ENCODE peak calls at places on chromosomes 13 and 19, in five cellular contexts. G is neural crest cell, F is transverse colon, U is epithelial cell of esophagus, B is astrocyte of the spinal cord. Y is an unnamed sample.

GRCh38 chr19:43687660-43687997 is 17.7 kb upstream of the PLAUR start:
- DNase-seq in U (no peak), F (no peak), B (no peak), G (no peak), Y (no peak)

GRCh38 chr19:43552616-43553015 is 19.6 kb downstream of the ZNF575 start:
- DNase-seq in U (no peak), F (no peak), B (no peak), G (no peak), Y (no peak)

GRCh38 chr13:113882266-113882627 is 18.4 kb upstream of the GAS6 start:
- DNase-seq in F (no peak), U (no peak), G (no peak), B (no peak), Y (no peak)

GRCh38 chr13:26497991-26498423 is 59.5 kb upstream of the WASF3 start:
- DNase-seq in F (no peak), U (peak), G (no peak), B (peak), Y (no peak)

GRCh38 chr19:14943601-14944000 is 2.3 kb downstream of the OR7C2 start:
- DNase-seq in U (no peak), F (no peak), G (no peak), B (no peak), Y (no peak)

GRCh38 chr19:15291089-15291488 is 41.2 kb downstream of the BRD4 start:
- DNase-seq in F (no peak), G (no peak), B (peak), U (no peak), Y (no peak)

GRCh38 chr13:28636677-28637317 is 22.1 kb upstream of the POMP start:
- DNase-seq in F (peak), G (peak), B (peak), U (peak), Y (peak)

GRCh38 chr13:79749985-79750551 is 269.1 kb downstream of the NDFIP2 start:
- DNase-seq in G (no peak), F (peak), U (peak), B (peak), Y (no peak)

GRCh38 chr13:23159205-23159586 is 21.6 kb upstream of the SGCG start:
- DNase-seq in F (no peak), U (peak), B (no peak), G (peak), Y (peak)

GRCh38 chr19:45211751-45212381 is 33.3 kb downstream of the BLOC1S3 start:
- DNase-seq in B (no peak), U (no peak), F (no peak), G (no peak), Y (peak)

GRCh38 chr13:113497217-113497616 is 6.7 kb upstream of the DCUN1D2 start:
- DNase-seq in U (no peak), B (no peak), G (no peak), F (no peak), Y (no peak)

GRCh38 chr13:29474991-29475390 is 120.5 kb downstream of the SLC7A1 start:
- DNase-seq in U (peak), F (no peak), B (peak), G (no peak), Y (no peak)

GRCh38 chr13:112893570-112894422 is 75.2 kb upstream of the MCF2L start:
- DNase-seq in U (peak), F (peak), B (no peak), G (peak), Y (peak)

GRCh38 chr19:3365447-3366103 is 808 bp upstream of the NFIC start:
- DNase-seq in U (peak), G (no peak), F (peak), B (peak), Y (peak)

GRCh38 chr19:10747271-10747670 is 29.4 kb downstream of the DNM2 start:
- DNase-seq in F (peak), B (no peak), G (no peak), U (peak), Y (no peak)

GRCh38 chr19:33177417-33177976 is 16.6 kb upstream of the LRP3 start:
- DNase-seq in U (no peak), B (peak), F (no peak), G (peak), Y (peak)

GRCh38 chr19:33175156-33175782 is 18.9 kb upstream of the LRP3 start:
- DNase-seq in U (no peak), B (no peak), F (no peak), G (no peak), Y (no peak)

GRCh38 chr19:33174186-33174585 is 19.9 kb upstream of the LRP3 start:
- DNase-seq in F (no peak), U (no peak), B (no peak), G (no peak), Y (no peak)

GRCh38 chr19:33175886-33176669 is 18.1 kb upstream of the LRP3 start:
- DNase-seq in B (peak), G (no peak), F (no peak), U (peak), Y (peak)

GRCh38 chr19:33176670-33177416 is 17.3 kb upstream of the LRP3 start:
- DNase-seq in F (peak), U (peak), B (peak), G (peak), Y (peak)
- TF ChIP-seq CTCF in F (peak), U (no peak), B (no peak), G (peak), Y (peak)

DNA sequence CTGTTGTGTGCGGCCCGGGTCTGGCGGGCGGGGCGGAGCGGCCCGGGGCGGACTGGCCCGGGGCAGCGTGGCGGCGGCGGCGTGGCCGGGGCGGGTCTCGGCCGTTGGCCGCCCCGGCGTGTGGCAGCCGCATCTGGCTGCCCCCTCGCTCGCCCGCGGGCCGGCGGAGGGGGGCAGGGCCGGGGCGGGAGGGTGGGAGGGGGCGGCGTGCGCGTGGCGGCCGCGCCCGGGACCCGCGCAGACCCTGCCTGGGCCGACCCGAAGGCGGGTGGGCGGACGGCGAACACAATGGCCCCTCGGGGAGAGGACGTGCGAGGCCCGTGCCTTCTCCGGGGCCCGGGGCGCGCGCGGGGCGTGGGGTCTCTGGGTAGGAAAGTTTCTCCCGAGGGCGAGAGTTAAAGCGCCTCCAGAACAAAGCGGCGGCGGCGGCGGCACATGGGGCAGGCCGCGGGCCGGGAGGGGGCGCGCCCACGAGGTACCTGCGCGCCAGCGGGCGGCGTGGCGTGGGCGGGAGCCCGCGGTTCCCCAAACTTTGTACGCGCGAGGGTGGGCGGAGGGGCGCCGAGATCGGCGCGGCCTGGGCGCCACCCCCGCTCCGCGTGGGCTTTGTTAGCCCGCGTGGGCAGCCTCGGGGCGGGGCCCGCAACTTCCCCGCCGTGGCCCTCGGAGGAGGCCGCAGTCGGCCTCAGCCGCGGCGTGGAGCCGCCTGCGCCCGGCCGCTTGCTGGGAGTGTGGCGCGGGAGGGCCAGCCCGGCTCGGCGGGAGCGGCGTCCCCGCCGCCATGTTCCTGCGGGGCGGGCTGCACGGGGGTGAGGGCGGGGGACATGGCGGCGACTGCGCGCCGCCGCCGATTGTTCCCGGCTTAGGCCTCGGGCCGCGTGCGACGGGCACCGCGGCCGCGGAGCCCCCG is 764 bp downstream of the MIR17HG start:
- DNase-seq in U (peak), B (no peak), G (peak), F (peak), Y (no peak)
- TF ChIP-seq CTCF in U (no peak), B (no peak), G (no peak), F (no peak), Y (no peak)

DNA sequence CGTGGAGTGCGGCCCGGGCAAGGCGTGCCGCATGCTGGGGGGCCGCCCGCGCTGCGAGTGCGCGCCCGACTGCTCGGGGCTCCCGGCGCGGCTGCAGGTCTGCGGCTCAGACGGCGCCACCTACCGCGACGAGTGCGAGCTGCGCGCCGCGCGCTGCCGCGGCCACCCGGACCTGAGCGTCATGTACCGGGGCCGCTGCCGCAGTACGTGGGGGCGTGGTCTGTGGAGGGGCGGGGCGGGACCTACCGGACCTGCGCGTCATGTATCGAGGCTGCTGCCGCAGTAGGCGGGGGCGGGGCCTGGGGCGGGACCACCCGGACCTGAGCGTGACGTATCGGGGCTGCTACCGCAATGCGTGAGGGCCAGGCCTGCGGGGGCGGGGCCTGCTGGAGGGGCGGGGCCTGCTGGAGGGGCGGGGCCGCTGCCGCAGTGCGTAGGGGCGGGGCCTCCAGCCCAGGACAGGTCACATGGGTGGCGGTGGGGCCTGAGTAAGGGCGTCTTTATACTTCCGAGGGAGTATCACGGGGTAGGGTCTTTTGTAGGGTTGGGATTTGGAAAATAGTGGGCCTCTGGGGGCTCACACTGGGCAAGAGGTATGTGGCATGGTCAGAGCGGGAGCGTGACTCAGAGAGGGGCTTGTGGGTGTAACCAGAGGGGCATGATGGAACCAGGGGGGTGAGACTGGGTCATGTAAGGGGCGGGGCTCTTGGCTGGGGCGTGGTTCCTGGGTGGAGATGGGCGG is 4.3 kb downstream of the FSTL3 start:
- DNase-seq in F (peak), G (peak), B (peak), U (peak), Y (peak)
- TF ChIP-seq CTCF in F (peak), G (peak), B (peak), U (no peak), Y (peak)

GRCh38 chr13:19089315-19089714 is 92.3 kb downstream of the TUBA3C start:
- DNase-seq in F (no peak), G (no peak), U (no peak), B (no peak), Y (no peak)
- TF ChIP-seq CTCF in F (no peak), G (no peak), U (no peak), B (no peak), Y (no peak)

GRCh38 chr13:98349731-98350305 is 172.7 kb upstream of the RNF113B start:
- DNase-seq in G (no peak), F (peak), B (no peak), U (no peak), Y (no peak)
- TF ChIP-seq CTCF in G (peak), F (no peak), B (peak), U (no peak), Y (no peak)

GRCh38 chr13:20136781-20137703 is 23.8 kb downstream of the GJA3 start:
- DNase-seq in B (no peak), G (peak), U (peak), F (peak), Y (peak)
- TF ChIP-seq CTCF in B (peak), G (peak), U (peak), F (peak), Y (no peak)

Y was measured in Calu3.